ENCODE peak calls at places on chromosome 21, in four cellular contexts. A is A549, U is SK-N-SH, M is GM12878. I is an unnamed sample.

GRCh38 chr21:34688145-34688544 is 19.4 kb downstream of the CLIC6 start:
- DNase-seq in A (peak), M (no peak), U (peak), I (no peak)

GRCh38 chr21:40686526-40686925 is 160.4 kb downstream of the DSCAM start:
- DNase-seq in U (no peak), M (no peak), A (no peak), I (no peak)

GRCh38 chr21:33828083-33828482 is 87.5 kb downstream of the ATP5PO start:
- DNase-seq in A (no peak), M (no peak), U (no peak), I (no peak)

GRCh38 chr21:14613496-14613895 is 67.4 kb upstream of the SAMSN1 start:
- DNase-seq in A (no peak), U (no peak), M (no peak), I (no peak)

GRCh38 chr21:36430841-36431240 is 45.6 kb downstream of the CHAF1B start:
- DNase-seq in M (no peak), A (no peak), U (no peak), I (no peak)

GRCh38 chr21:43624343-43624742 is 34.9 kb downstream of the HSF2BP start:
- DNase-seq in U (no peak), A (no peak), M (no peak), I (no peak)

GRCh38 chr21:39109596-39110210 is 73.5 kb downstream of the PSMG1 start:
- DNase-seq in M (no peak), A (no peak), U (no peak), I (no peak)

GRCh38 chr21:23017989-23018388 is 2019.8 kb downstream of the NCAM2 start:
- DNase-seq in U (no peak), A (no peak), M (no peak), I (no peak)

GRCh38 chr21:16082038-16082816 is 352.4 kb downstream of the USP25 start:
- DNase-seq in A (no peak), U (no peak), M (no peak), I (no peak)

GRCh38 chr21:15894596-15894995 is 164.8 kb downstream of the USP25 start:
- DNase-seq in A (no peak), U (peak), M (no peak), I (no peak)

GRCh38 chr21:36377391-36377842 is 7.8 kb upstream of the CHAF1B start:
- DNase-seq in U (no peak), A (no peak), M (no peak), I (no peak)

GRCh38 chr21:31873696-31874599 is 1.1 kb downstream of the HUNK start:
- DNase-seq in M (no peak), A (peak), U (peak), I (no peak)

GRCh38 chr21:16633851-16634521 is 878.9 kb upstream of the CXADR start:
- DNase-seq in A (no peak), M (no peak), U (no peak), I (no peak)

GRCh38 chr21:18430341-18430740 is 26.8 kb upstream of the TMPRSS15 start:
- DNase-seq in M (no peak), A (no peak), U (no peak), I (no peak)

GRCh38 chr21:40732998-40733397 is 114.0 kb downstream of the DSCAM start:
- DNase-seq in U (no peak), A (no peak), M (no peak), I (no peak)

GRCh38 chr21:43899307-43900077 is 34.5 kb downstream of the AGPAT3 start:
- DNase-seq in U (no peak), A (no peak), M (no peak), I (no peak)

GRCh38 chr21:35990609-35991008 is 69.7 kb downstream of the SETD4 start:
- DNase-seq in A (no peak), M (no peak), U (no peak), I (no peak)

GRCh38 chr21:15135867-15136629 is 71.2 kb upstream of the NRIP1 start:
- DNase-seq in M (no peak), A (no peak), U (no peak), I (no peak)

GRCh38 chr21:44291936-44292811 is 6.5 kb downstream of the AIRE start:
- DNase-seq in A (peak), M (no peak), U (peak), I (no peak)

GRCh38 chr21:37916795-37917142 is 512 bp upstream of the KCNJ6 start:
- DNase-seq in A (peak), M (no peak), U (peak), I (peak)

GRCh38 chr21:38376235-38376634 is 119.4 kb downstream of the KCNJ15 start:
- DNase-seq in A (no peak), U (no peak), M (no peak), I (no peak)

GRCh38 chr21:26070822-26071425 is 99.6 kb downstream of the APP start:
- DNase-seq in M (no peak), A (no peak), U (peak), I (no peak)

GRCh38 chr21:35394634-35395369 is 345.7 kb upstream of the RUNX1 start:
- DNase-seq in U (no peak), A (no peak), M (no peak), I (peak)

GRCh38 chr21:18369115-18369514 is 34.5 kb downstream of the TMPRSS15 start:
- DNase-seq in M (no peak), A (no peak), U (peak), I (peak)

GRCh38 chr21:32492376-32492775 is 79.9 kb downstream of the EVA1C start:
- DNase-seq in U (no peak), M (no peak), A (no peak), I (no peak)

GRCh38 chr21:38853421-38853919 is 47.7 kb downstream of the ETS2 start:
- DNase-seq in A (peak), U (no peak), M (no peak), I (peak)

GRCh38 chr21:35517848-35518247 is 468.7 kb upstream of the RUNX1 start:
- DNase-seq in A (no peak), M (no peak), U (no peak), I (no peak)

GRCh38 chr21:31911138-31911907 is 38.5 kb downstream of the HUNK start:
- DNase-seq in A (no peak), M (no peak), U (no peak), I (no peak)

GRCh38 chr21:38984982-38985422 is 179.3 kb downstream of the ETS2 start:
- DNase-seq in U (peak), A (no peak), M (no peak), I (no peak)

GRCh38 chr21:36730291-36731281 is 31.7 kb downstream of the SIM2 start:
- DNase-seq in U (no peak), A (no peak), M (no peak), I (peak)

GRCh38 chr21:29376556-29376955 is 77.8 kb downstream of the BACH1 start:
- DNase-seq in A (peak), M (no peak), U (no peak), I (peak)

GRCh38 chr21:34715985-34716596 is 47.3 kb downstream of the CLIC6 start:
- DNase-seq in U (no peak), A (no peak), M (no peak), I (no peak)

GRCh38 chr21:34988625-34989024 is 60.5 kb downstream of the RUNX1 start:
- DNase-seq in U (no peak), M (no peak), A (no peak), I (no peak)

GRCh38 chr21:35381743-35382310 is 332.7 kb upstream of the RUNX1 start:
- DNase-seq in M (no peak), U (no peak), A (no peak), I (no peak)

GRCh38 chr21:35275776-35276175 is 226.7 kb upstream of the RUNX1 start:
- DNase-seq in M (no peak), U (no peak), A (no peak), I (no peak)

GRCh38 chr21:46472246-46472645 is 13.6 kb downstream of the DIP2A start:
- DNase-seq in A (no peak), M (no peak), U (no peak), I (no peak)

GRCh38 chr21:45364464-45365185 is 40.3 kb upstream of the COL18A1 start:
- DNase-seq in A (peak), M (no peak), U (no peak), I (no peak)
- TF ChIP-seq PBX3 in A (no peak), M (no peak), U (no peak), I (no peak)

GRCh38 chr21:30408782-30409494 is 13.1 kb downstream of the KRTAP13-1 start:
- DNase-seq in U (peak), A (peak), M (no peak), I (peak)
- TF ChIP-seq MAX in U (peak), A (no peak), M (no peak), I (no peak)

GRCh38 chr21:42395910-42396625 is at the start of gene TMPRSS3:
- DNase-seq in U (no peak), M (no peak), A (no peak), I (no peak)
- TF ChIP-seq PBX3 in U (no peak), M (no peak), A (no peak), I (no peak)

DNA sequence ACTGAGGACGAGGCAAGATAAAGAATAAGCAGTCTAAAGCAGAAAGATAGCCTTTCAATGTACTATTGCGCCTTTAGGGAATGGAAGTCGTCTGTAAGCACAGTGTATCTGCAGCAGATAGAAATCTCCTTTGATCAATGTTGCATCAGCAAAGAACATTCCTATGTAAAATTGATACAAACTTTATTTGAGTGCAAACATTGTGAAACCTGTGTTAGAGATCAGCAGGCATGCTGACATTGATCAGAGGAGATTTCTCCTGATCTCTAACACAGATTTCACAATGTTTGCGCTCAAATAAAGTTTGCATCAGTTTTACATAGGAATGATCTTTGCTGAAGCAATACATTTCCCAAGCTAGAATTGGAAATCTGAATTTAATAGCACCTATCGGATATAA is 1446.8 kb downstream of the MRPL39 start:
- DNase-seq in M (no peak), A (no peak), U (no peak), I (peak)
- TF ChIP-seq MAX in M (no peak), A (no peak), U (no peak), I (no peak)

DNA sequence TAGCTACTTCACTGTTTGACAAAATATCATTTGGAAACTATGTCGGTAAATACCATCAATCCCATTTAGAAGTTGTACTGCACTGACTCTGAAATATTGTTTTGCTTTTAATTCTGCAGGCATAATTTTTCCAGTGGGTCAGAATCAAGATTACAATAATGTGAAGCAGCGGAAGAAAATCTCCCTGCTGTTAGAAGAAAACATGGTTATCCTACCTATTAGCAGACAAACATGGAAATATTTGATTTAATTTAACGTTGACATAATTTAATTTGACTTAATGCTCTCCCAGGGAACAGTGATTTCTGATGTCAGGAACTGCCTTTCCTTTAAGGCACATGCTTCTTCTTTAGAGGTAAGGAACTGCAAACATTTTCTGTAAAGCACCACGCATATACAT is 634.0 kb downstream of the LTN1 start:
- DNase-seq in A (no peak), M (no peak), U (peak), I (no peak)
- TF ChIP-seq PBX3 in A (no peak), M (no peak), U (no peak), I (no peak)

DNA sequence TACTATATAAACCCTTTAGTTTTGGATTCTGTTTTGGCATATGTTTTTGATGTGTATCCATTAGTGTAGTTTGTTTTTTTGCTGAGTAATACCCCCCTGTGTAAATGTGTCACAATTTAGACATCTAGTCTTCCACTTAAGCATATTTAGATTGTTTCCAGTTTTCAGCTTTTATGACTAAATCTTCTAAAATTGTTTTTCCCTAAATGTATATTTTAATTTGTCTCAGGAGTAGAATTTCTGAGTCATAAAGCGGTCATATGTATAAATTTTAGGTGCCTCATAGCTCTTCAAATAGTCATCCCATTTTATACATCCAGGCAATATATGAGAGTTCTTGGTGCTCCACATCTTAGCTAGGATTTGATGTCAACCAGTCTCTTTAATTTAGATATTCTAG is 1348.0 kb downstream of the MRPL39 start:
- DNase-seq in A (no peak), U (no peak), M (no peak), I (no peak)
- TF ChIP-seq MAX in A (no peak), U (no peak), M (no peak), I (no peak)

DNA sequence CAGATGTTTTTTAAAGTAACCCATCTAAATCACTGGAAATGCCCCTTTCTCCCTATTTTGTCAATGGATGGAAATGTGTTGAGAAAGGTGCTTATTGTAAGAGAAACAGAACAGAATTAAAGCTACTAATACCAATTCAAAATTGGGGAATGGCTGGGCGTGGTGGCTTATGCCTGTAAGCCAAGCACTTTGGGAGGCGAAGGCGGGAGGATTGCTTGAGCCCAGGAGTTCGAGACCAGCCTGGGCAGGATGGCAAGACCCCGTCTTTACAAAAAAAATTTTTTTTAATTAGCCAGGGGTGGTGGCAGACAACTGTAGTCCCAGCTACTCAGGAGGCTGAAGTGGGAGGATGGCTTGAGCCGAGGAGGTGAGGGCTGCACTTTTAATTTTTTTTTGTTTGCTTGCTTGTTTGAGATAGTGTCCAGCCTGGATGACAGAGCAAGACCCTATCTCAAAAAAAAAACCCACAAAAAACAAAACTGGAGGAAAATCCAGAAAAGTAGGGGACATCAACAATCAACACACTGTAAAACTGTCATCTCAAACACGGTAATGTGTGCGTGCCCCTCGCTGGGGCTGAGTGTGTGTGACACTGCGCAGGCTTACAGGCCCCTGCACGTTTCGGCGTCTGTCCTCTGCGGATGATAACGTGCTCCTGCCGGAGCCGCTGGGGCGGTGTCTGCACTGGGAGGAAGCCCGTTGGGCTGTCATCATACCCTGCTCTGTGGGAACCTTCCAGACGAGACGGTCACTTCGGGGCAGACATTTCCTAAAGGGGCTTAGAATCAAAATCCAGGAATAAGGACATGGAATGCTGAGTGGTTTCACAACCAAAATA is 11.6 kb upstream of the POFUT2 start:
- DNase-seq in U (no peak), M (no peak), A (no peak), I (no peak)
- TF ChIP-seq PBX3 in U (no peak), M (no peak), A (no peak), I (no peak)